ENCODE peak calls at places on chromosome 19, in eight cellular contexts. One of them, this sample, is unnamed.

GRCh38 chr19:33510728-33511255 is 10.8 kb downstream of the PEPD start:
- DNase-seq in cardiac muscle cell: no peak
- DNase-seq in pancreas: no peak
- DNase-seq in Peyer's patch: no peak
- DNase-seq in heart left ventricle: no peak
- DNase-seq in fibroblast of lung: no peak
- DNase-seq in psoas muscle: no peak
- DNase-seq in neuronal stem cell: no peak
- DNase-seq in this sample: no peak

GRCh38 chr19:19040417-19040816 is 7.0 kb downstream of the ARMC6 start:
- DNase-seq in cardiac muscle cell: peak
- DNase-seq in pancreas: peak
- DNase-seq in Peyer's patch: no peak
- DNase-seq in heart left ventricle: no peak
- DNase-seq in fibroblast of lung: peak
- DNase-seq in psoas muscle: peak
- DNase-seq in neuronal stem cell: no peak
- DNase-seq in this sample: peak

GRCh38 chr19:16449330-16449961 is 22.3 kb downstream of the EPS15L1 start:
- DNase-seq in cardiac muscle cell: no peak
- DNase-seq in pancreas: no peak
- DNase-seq in Peyer's patch: no peak
- DNase-seq in heart left ventricle: no peak
- DNase-seq in fibroblast of lung: peak
- DNase-seq in psoas muscle: no peak
- DNase-seq in neuronal stem cell: no peak
- DNase-seq in this sample: no peak

GRCh38 chr19:54179921-54180452 is 7.0 kb upstream of the TMC4 start:
- DNase-seq in cardiac muscle cell: peak
- DNase-seq in pancreas: no peak
- DNase-seq in Peyer's patch: peak
- DNase-seq in heart left ventricle: no peak
- DNase-seq in fibroblast of lung: peak
- DNase-seq in psoas muscle: no peak
- DNase-seq in neuronal stem cell: peak
- DNase-seq in this sample: no peak

GRCh38 chr19:5823579-5824281 is 15.8 kb downstream of the FUT6 start:
- DNase-seq in cardiac muscle cell: no peak
- DNase-seq in pancreas: no peak
- DNase-seq in Peyer's patch: no peak
- DNase-seq in heart left ventricle: no peak
- DNase-seq in fibroblast of lung: no peak
- DNase-seq in psoas muscle: no peak
- DNase-seq in neuronal stem cell: no peak
- DNase-seq in this sample: no peak

GRCh38 chr19:12891553-12892021 is 627 bp downstream of the GCDH start:
- DNase-seq in cardiac muscle cell: no peak
- DNase-seq in pancreas: no peak
- DNase-seq in Peyer's patch: peak
- DNase-seq in heart left ventricle: no peak
- DNase-seq in fibroblast of lung: no peak
- DNase-seq in psoas muscle: no peak
- DNase-seq in neuronal stem cell: no peak
- DNase-seq in this sample: no peak

GRCh38 chr19:34120846-34121639 is 51.3 kb upstream of the LSM14A start:
- DNase-seq in cardiac muscle cell: peak
- DNase-seq in pancreas: no peak
- DNase-seq in Peyer's patch: no peak
- DNase-seq in heart left ventricle: no peak
- DNase-seq in fibroblast of lung: peak
- DNase-seq in psoas muscle: no peak
- DNase-seq in neuronal stem cell: no peak
- DNase-seq in this sample: no peak

GRCh38 chr19:35755550-35756371 is 1.1 kb downstream of the HSPB6 start:
- DNase-seq in cardiac muscle cell: peak
- DNase-seq in pancreas: no peak
- DNase-seq in Peyer's patch: peak
- DNase-seq in heart left ventricle: peak
- DNase-seq in fibroblast of lung: no peak
- DNase-seq in psoas muscle: peak
- DNase-seq in neuronal stem cell: no peak
- DNase-seq in this sample: peak

GRCh38 chr19:18278521-18279265 is 2.7 kb downstream of the JUND start:
- DNase-seq in cardiac muscle cell: peak
- DNase-seq in pancreas: no peak
- DNase-seq in Peyer's patch: no peak
- DNase-seq in heart left ventricle: no peak
- DNase-seq in fibroblast of lung: peak
- DNase-seq in psoas muscle: no peak
- DNase-seq in neuronal stem cell: no peak
- DNase-seq in this sample: no peak

GRCh38 chr19:13557756-13558398 is 51.6 kb upstream of the CACNA1A start:
- DNase-seq in cardiac muscle cell: no peak
- DNase-seq in pancreas: no peak
- DNase-seq in Peyer's patch: no peak
- DNase-seq in heart left ventricle: no peak
- DNase-seq in fibroblast of lung: no peak
- DNase-seq in psoas muscle: no peak
- DNase-seq in neuronal stem cell: no peak
- DNase-seq in this sample: no peak

GRCh38 chr19:15641901-15642491 is 1.3 kb downstream of the CYP4F3 start:
- DNase-seq in cardiac muscle cell: no peak
- DNase-seq in pancreas: no peak
- DNase-seq in Peyer's patch: no peak
- DNase-seq in heart left ventricle: no peak
- DNase-seq in fibroblast of lung: no peak
- DNase-seq in psoas muscle: no peak
- DNase-seq in neuronal stem cell: no peak
- DNase-seq in this sample: no peak

GRCh38 chr19:42247631-42248199 is 5.3 kb upstream of the GSK3A start:
- DNase-seq in cardiac muscle cell: no peak
- DNase-seq in pancreas: no peak
- DNase-seq in Peyer's patch: no peak
- DNase-seq in heart left ventricle: no peak
- DNase-seq in fibroblast of lung: no peak
- DNase-seq in psoas muscle: no peak
- DNase-seq in neuronal stem cell: no peak
- DNase-seq in this sample: no peak
- H3K27ac ChIP-seq in cardiac muscle cell: peak
- H3K27ac ChIP-seq in pancreas: no peak
- H3K27ac ChIP-seq in Peyer's patch: no peak
- H3K27ac ChIP-seq in heart left ventricle: peak
- H3K27ac ChIP-seq in fibroblast of lung: no peak
- H3K27ac ChIP-seq in psoas muscle: no peak
- H3K27ac ChIP-seq in neuronal stem cell: no peak
- H3K27ac ChIP-seq in this sample: peak

GRCh38 chr19:49425922-49426592 is 869 bp downstream of the GFY start:
- DNase-seq in cardiac muscle cell: no peak
- DNase-seq in pancreas: no peak
- DNase-seq in Peyer's patch: no peak
- DNase-seq in heart left ventricle: no peak
- DNase-seq in fibroblast of lung: no peak
- DNase-seq in psoas muscle: no peak
- DNase-seq in neuronal stem cell: no peak
- DNase-seq in this sample: no peak
- H3K4me3 ChIP-seq in cardiac muscle cell: no peak
- H3K4me3 ChIP-seq in pancreas: no peak
- H3K4me3 ChIP-seq in Peyer's patch: no peak
- H3K4me3 ChIP-seq in heart left ventricle: no peak
- H3K4me3 ChIP-seq in fibroblast of lung: no peak
- H3K4me3 ChIP-seq in psoas muscle: no peak
- H3K4me3 ChIP-seq in neuronal stem cell: no peak
- H3K4me3 ChIP-seq in this sample: no peak

GRCh38 chr19:55229145-55229788 is 704 bp upstream of the TMEM86B start:
- DNase-seq in cardiac muscle cell: no peak
- DNase-seq in pancreas: no peak
- DNase-seq in Peyer's patch: peak
- DNase-seq in heart left ventricle: no peak
- DNase-seq in fibroblast of lung: no peak
- DNase-seq in psoas muscle: no peak
- DNase-seq in neuronal stem cell: no peak
- DNase-seq in this sample: no peak
- H3K27ac ChIP-seq in cardiac muscle cell: peak
- H3K27ac ChIP-seq in pancreas: no peak
- H3K27ac ChIP-seq in Peyer's patch: peak
- H3K27ac ChIP-seq in heart left ventricle: no peak
- H3K27ac ChIP-seq in fibroblast of lung: no peak
- H3K27ac ChIP-seq in psoas muscle: no peak
- H3K27ac ChIP-seq in neuronal stem cell: no peak
- H3K27ac ChIP-seq in this sample: no peak

DNA sequence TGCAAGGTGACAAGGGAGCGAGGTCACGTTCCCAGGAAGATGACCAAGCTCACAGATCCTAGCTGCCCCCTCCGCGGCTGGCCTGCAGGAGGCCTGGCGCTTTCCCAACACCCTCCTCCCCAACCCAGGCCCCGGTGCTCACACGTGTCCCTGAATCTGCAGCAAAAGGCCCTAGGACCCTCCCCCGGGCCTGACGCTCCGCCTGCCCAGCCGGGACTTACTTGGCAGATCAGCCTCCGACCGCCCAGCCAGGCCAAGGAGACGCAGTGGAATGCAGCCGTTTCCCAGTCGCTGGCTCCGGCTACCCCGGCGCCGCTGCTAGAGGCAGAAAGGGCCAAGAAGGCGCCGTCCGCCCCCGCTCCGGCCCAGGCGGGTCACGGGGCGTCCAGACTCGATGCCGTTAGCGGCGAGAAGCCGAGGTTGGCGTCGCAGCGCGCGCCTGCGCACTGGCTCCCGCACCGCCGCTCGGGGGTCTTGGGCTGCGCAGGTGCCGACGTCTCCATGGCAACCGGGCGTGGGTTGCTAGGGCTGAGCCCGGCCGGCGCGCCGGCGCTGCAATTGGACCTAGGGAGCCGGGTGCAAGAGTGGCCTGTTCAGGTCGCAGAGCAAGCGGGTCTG is at the start of gene PNMA8A:
- DNase-seq in cardiac muscle cell: peak
- DNase-seq in pancreas: peak
- DNase-seq in Peyer's patch: no peak
- DNase-seq in heart left ventricle: peak
- DNase-seq in fibroblast of lung: peak
- DNase-seq in psoas muscle: peak
- DNase-seq in neuronal stem cell: peak
- DNase-seq in this sample: peak
- H3K4me3 ChIP-seq in cardiac muscle cell: peak
- H3K4me3 ChIP-seq in pancreas: peak
- H3K4me3 ChIP-seq in Peyer's patch: peak
- H3K4me3 ChIP-seq in heart left ventricle: peak
- H3K4me3 ChIP-seq in fibroblast of lung: peak
- H3K4me3 ChIP-seq in psoas muscle: peak
- H3K4me3 ChIP-seq in neuronal stem cell: peak
- H3K4me3 ChIP-seq in this sample: peak

GRCh38 chr19:39195755-39196154 is 1.0 kb upstream of the NCCRP1 start:
- DNase-seq in cardiac muscle cell: no peak
- DNase-seq in pancreas: no peak
- DNase-seq in Peyer's patch: no peak
- DNase-seq in heart left ventricle: no peak
- DNase-seq in fibroblast of lung: no peak
- DNase-seq in psoas muscle: no peak
- DNase-seq in neuronal stem cell: no peak
- DNase-seq in this sample: no peak
- H3K27ac ChIP-seq in cardiac muscle cell: no peak
- H3K27ac ChIP-seq in pancreas: peak
- H3K27ac ChIP-seq in Peyer's patch: no peak
- H3K27ac ChIP-seq in heart left ventricle: no peak
- H3K27ac ChIP-seq in fibroblast of lung: no peak
- H3K27ac ChIP-seq in psoas muscle: no peak
- H3K27ac ChIP-seq in neuronal stem cell: no peak
- H3K27ac ChIP-seq in this sample: no peak

DNA sequence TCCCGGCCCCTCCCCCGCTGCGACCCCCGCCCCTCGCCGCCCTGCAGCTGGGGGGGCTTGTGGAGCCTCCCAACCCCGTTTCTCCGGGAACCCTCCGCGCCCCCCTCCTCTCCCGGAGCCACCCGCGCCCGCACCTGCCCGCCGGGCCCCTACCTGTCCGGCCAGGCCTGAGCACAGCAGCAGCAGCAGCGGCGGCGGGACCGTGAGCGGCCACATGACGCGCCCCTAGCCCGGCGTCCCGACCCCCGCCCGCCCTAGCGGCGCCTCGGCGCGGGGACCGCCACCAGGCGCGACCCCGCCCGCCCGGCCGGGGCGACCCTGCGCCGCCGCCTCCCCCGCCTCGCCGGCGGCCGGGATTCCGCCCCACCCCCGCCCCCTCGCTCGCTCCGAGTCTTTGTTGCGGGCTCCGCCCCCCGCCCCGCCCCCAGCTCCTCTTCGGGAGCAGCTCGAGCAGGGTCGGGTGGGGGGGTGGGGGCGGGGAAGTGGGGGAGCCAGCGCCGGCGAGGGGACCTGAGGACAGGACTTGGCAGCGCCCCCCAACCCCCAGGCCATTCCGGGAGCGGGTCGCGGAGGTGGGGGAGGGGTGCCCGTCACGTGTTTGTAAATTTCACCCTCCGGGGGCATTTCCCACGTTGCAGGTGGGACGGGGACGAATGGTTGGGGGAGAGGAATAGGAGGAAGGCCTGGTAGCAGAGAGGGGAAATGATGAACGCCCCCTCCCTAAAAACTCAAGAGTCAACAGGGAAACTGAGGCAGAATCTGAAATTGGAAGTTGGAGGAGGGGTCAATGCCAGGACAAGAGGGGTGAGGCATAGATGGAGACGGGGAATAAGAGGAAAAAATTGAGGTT is at the start of gene OLFM2:
- DNase-seq in cardiac muscle cell: no peak
- DNase-seq in pancreas: no peak
- DNase-seq in Peyer's patch: no peak
- DNase-seq in heart left ventricle: peak
- DNase-seq in fibroblast of lung: no peak
- DNase-seq in psoas muscle: peak
- DNase-seq in neuronal stem cell: peak
- DNase-seq in this sample: no peak
- H3K4me3 ChIP-seq in cardiac muscle cell: peak
- H3K4me3 ChIP-seq in pancreas: no peak
- H3K4me3 ChIP-seq in Peyer's patch: peak
- H3K4me3 ChIP-seq in heart left ventricle: peak
- H3K4me3 ChIP-seq in fibroblast of lung: no peak
- H3K4me3 ChIP-seq in psoas muscle: peak
- H3K4me3 ChIP-seq in neuronal stem cell: peak
- H3K4me3 ChIP-seq in this sample: peak